ENCODE peak calls at places on chromosomes 4 and X, in four cellular contexts. E is naive thymus-derived CD4-positive, alpha-beta T cell; K is GM23248; T is colonic mucosa. B is an unnamed sample.

GRCh38 chr4:109945056-109945455 is 32.4 kb downstream of the EGF start:
- DNase-seq in E (no peak), K (peak; percentile 34), T (no peak), B (peak; percentile 38)

GRCh38 chr4:155559915-155560314 is 106.7 kb upstream of the GUCY1A1 start:
- DNase-seq in E (no peak), K (no peak), T (no peak), B (no peak)

GRCh38 chr4:186790630-186791029 is 67.0 kb upstream of the FAT1 start:
- DNase-seq in E (no peak), K (no peak), T (no peak), B (no peak)

GRCh38 chr4:183940807-183941310 is 35.8 kb downstream of the STOX2 start:
- DNase-seq in E (no peak), K (no peak), T (no peak), B (no peak)

GRCh38 chrX:8879750-8880149 is 78.6 kb upstream of the FAM9A start:
- DNase-seq in E (no peak), K (peak; percentile 25), T (peak; percentile 40), B (peak; percentile 47)

GRCh38 chrX:47649302-47649701 is 1.1 kb downstream of the ELK1 start:
- DNase-seq in E (no peak), K (no peak), T (no peak), B (no peak)

GRCh38 chr4:158810487-158811215 is 41.8 kb downstream of the FNIP2 start:
- DNase-seq in E (no peak), K (peak; percentile 99), T (peak; percentile 72), B (peak; percentile 59)

GRCh38 chr4:55866973-55867574 is 13.6 kb downstream of the EXOC1 start:
- DNase-seq in E (peak; percentile 55), K (peak; percentile 80), T (no peak), B (peak; percentile 90)

GRCh38 chrX:16640823-16641222 is 9.1 kb upstream of the S100G start:
- DNase-seq in E (no peak), K (no peak), T (no peak), B (no peak)

GRCh38 chr4:174317531-174317930 is 33.8 kb downstream of the CEP44 start:
- DNase-seq in E (no peak), K (peak; percentile 5), T (no peak), B (no peak)

GRCh38 chrX:63918611-63919010 is 133.6 kb upstream of the ARHGEF9 start:
- DNase-seq in E (no peak), K (peak; percentile 70), T (no peak), B (peak; percentile 21)